ENCODE peak calls at places on chromosomes 12 and 14, in five cellular contexts. W is transverse colon, C is NB4, Z is A549, F is lower leg skin. P is an unnamed sample.

GRCh38 chr14:55780156-55780946 is 200.3 kb downstream of the KTN1 start:
- DNase-seq in W (no peak), C (no peak), Z (peak), F (peak), P (no peak)

GRCh38 chr14:100504372-100505078 is 82.7 kb downstream of the BEGAIN start:
- DNase-seq in W (no peak), C (no peak), Z (peak), F (no peak), P (no peak)

GRCh38 chr12:6225630-6226001 is 25.4 kb downstream of the CD9 start:
- DNase-seq in W (no peak), C (no peak), Z (no peak), F (no peak), P (no peak)

GRCh38 chr14:62162998-62163589 is 400.9 kb downstream of the SNAPC1 start:
- DNase-seq in W (no peak), C (peak), Z (peak), F (no peak), P (no peak)

GRCh38 chr12:1171657-1172056 is 180.6 kb downstream of the ERC1 start:
- DNase-seq in W (no peak), C (no peak), Z (no peak), F (no peak), P (no peak)

GRCh38 chr14:89349196-89350008 is 67.6 kb downstream of the FOXN3 start:
- DNase-seq in W (peak), C (no peak), Z (peak), F (no peak), P (no peak)

GRCh38 chr12:128026696-128027574 is 240.0 kb upstream of the TMEM132C start:
- DNase-seq in W (peak), C (no peak), Z (no peak), F (no peak), P (no peak)

GRCh38 chr12:75754698-75755097 is 243.3 kb upstream of the KRR1 start:
- DNase-seq in W (no peak), C (no peak), Z (no peak), F (no peak), P (no peak)

GRCh38 chr14:81219821-81220487 is 805 bp downstream of the GTF2A1 start:
- DNase-seq in W (peak), C (peak), Z (peak), F (no peak), P (peak)

GRCh38 chr12:131862600-131862993 is 31.8 kb upstream of the ULK1 start:
- DNase-seq in W (no peak), C (no peak), Z (no peak), F (no peak), P (peak)

GRCh38 chr12:7188557-7189397 is 709 bp upstream of the PEX5 start:
- DNase-seq in W (peak), C (peak), Z (peak), F (peak), P (peak)

GRCh38 chr12:4027412-4027811 is 154.2 kb upstream of the PARP11 start:
- DNase-seq in W (no peak), C (peak), Z (no peak), F (no peak), P (peak)

GRCh38 chr14:54572316-54572715 is 5.4 kb downstream of the SAMD4A start:
- DNase-seq in W (no peak), C (peak), Z (peak), F (no peak), P (no peak)
- TF ChIP-seq CTCF in W (peak), C (peak), Z (peak), F (no peak), P (no peak)

DNA sequence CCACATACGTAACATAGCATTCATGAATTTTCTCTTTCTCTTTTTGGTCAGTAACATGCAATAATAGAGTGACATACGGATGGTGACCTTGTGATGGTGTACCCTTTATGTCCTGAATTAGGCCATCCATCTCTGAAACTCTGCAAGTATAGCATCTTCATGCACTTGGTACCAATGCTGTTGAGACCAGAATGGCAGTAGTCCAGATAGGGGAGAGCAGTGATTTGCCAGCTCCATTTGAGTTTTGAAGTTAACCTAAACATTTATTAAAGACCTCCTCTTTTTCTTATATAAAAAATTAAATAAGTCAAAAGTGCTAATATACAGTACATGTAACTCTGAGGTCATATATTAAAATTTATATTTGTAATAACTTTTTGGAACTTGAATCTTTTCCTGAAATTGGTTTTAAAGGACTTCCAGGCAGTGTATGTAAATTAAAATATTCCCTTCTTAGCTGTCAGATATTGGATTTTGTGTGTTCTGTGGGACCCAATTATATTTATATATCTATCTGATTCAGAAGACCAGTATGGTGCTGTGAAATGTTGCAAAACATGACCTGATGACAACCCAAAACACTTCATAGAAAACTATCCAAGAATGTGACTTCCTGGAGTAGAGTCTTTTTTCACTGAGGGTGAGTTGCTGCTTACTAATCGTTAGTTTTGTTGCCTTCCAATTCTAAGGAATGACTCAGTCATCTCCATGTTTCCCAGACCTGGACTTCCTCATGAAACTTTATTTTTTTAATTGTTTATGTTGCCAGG is 3.5 kb downstream of the ELK3 start:
- DNase-seq in W (no peak), C (no peak), Z (peak), F (no peak), P (no peak)
- TF ChIP-seq POLR2A in W (no peak), C (no peak), Z (no peak), F (no peak), P (no peak)

GRCh38 chr12:80943345-80943744 is 5.6 kb upstream of the LIN7A start:
- DNase-seq in W (no peak), C (peak), Z (no peak), F (no peak), P (no peak)

GRCh38 chr12:80941916-80942315 is 4.2 kb upstream of the LIN7A start:
- DNase-seq in W (no peak), C (no peak), Z (no peak), F (no peak), P (no peak)

DNA sequence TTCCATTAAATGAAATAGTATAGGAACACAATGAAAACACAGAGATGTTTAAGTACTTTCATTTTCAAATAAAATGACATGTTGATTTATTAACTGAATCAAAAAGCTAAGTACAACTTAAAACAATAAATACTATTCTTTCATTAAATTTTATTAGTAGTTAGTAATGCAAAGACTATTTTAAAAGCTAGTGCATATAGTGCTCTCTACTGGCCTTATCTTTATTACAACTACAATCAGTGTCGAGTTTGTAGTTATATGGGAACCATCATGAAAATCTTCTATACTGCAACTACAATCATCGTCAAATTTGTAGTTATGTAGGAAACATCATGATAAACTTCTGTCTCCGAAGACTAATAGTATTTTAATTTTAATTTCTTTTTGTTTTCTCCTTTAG is 8.9 kb upstream of the LIN7A start:
- DNase-seq in W (no peak), C (no peak), Z (no peak), F (no peak), P (no peak)
- TF ChIP-seq CTCF in W (no peak), C (no peak), Z (no peak), F (no peak), P (no peak)

GRCh38 chr12:49644620-49644994 is 21.2 kb downstream of the PRPF40B start:
- DNase-seq in W (peak), C (peak), Z (peak), F (peak), P (peak)
- TF ChIP-seq POLR2A in W (no peak), C (no peak), Z (no peak), F (no peak), P (no peak)

GRCh38 chr14:53955671-53956426 is 776 bp downstream of the BMP4 start:
- DNase-seq in W (peak), C (no peak), Z (peak), F (peak), P (peak)
- TF ChIP-seq CTCF in W (no peak), C (no peak), Z (no peak), F (no peak), P (no peak)

DNA sequence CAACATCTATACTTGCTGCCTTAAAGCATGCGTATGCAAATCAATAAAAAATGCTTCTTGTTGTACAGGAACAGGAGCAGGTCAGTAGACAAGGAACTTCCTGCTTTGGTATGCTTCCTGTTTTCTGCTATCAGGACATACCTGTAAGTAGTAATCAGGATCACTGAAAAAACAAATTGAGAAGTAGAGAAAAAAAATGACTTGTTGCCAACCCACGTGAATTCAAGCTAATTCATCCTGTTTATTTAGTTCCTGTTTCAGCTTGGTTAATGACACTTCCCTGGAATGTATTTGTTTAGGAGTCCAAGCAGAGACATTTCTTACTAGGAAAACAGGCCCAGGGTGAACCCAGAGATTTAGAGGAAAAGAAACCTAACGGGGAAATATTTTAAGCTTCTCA is 124.3 kb downstream of the PAWR start:
- DNase-seq in W (no peak), C (no peak), Z (no peak), F (no peak), P (no peak)
- TF ChIP-seq POLR2A in W (no peak), C (no peak), Z (no peak), F (no peak), P (no peak)

GRCh38 chr14:22220427-22220826 is 368.6 kb downstream of the DAD1 start:
- DNase-seq in W (no peak), C (no peak), Z (no peak), F (no peak), P (no peak)
- TF ChIP-seq CTCF in W (no peak), C (no peak), Z (no peak), F (no peak), P (no peak)

GRCh38 chr14:103915616-103916015 is 12.6 kb upstream of the TDRD9 start:
- DNase-seq in W (no peak), C (no peak), Z (no peak), F (no peak), P (peak)

GRCh38 chr14:103916636-103917262 is 11.5 kb upstream of the TDRD9 start:
- DNase-seq in W (no peak), C (no peak), Z (no peak), F (no peak), P (peak)

GRCh38 chr14:103925316-103925715 is 2.9 kb upstream of the TDRD9 start:
- DNase-seq in W (no peak), C (peak), Z (no peak), F (no peak), P (no peak)

GRCh38 chr14:103923863-103924262 is 4.4 kb upstream of the TDRD9 start:
- DNase-seq in W (no peak), C (no peak), Z (no peak), F (no peak), P (no peak)

GRCh38 chr14:103920981-103921854 is 7.0 kb upstream of the TDRD9 start:
- DNase-seq in W (peak), C (peak), Z (peak), F (peak), P (peak)
- TF ChIP-seq POLR2A in W (peak), C (peak), Z (peak), F (peak), P (no peak)

GRCh38 chr14:69763761-69764510 is 3.0 kb upstream of the SRSF5 start:
- DNase-seq in W (no peak), C (peak), Z (no peak), F (peak), P (no peak)

GRCh38 chr14:69768873-69769272 is 1.9 kb downstream of the SRSF5 start:
- DNase-seq in W (no peak), C (no peak), Z (no peak), F (peak), P (no peak)

GRCh38 chr14:69767369-69767999 is 542 bp downstream of the SRSF5 start:
- DNase-seq in W (peak), C (peak), Z (peak), F (peak), P (peak)

GRCh38 chr14:69769623-69770022 is 2.7 kb downstream of the SRSF5 start:
- DNase-seq in W (no peak), C (no peak), Z (no peak), F (no peak), P (no peak)

DNA sequence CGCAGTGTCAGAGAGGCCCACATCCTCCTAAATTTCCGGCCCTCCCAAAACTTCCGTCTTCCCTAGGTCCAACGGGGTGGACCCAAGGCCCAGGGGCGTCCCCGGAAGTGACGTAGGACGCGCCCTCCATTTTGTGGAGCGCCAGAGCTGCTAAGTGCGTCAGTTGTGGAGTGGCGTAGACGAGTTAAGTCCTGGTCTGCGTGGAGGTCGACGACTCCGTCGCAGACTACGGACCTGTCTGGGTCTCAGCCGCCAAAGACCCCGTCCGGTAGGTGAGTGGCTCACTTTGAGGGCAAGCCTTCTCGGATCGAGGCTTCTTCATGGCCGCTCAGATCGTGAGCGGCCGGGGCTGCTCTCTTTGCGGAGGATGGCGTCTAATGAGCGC is at the start of gene SRSF5:
- DNase-seq in W (peak), C (peak), Z (peak), F (peak), P (peak)
- TF ChIP-seq CTCF in W (no peak), C (no peak), Z (no peak), F (no peak), P (no peak)

P was measured in spleen.